ENCODE peak calls at places on chromosomes 7 and 10, in four cellular contexts. U, Y, R and D are unnamed samples.

GRCh38 chr7:50309130-50309478 is 4.6 kb downstream of the IKZF1 start:
- DNase-seq in U (no peak), Y (no peak), R (no peak), D (no peak)

GRCh38 chr7:149715476-149715875 is 57.9 kb downstream of the ZNF467 start:
- DNase-seq in U (no peak), Y (no peak), R (no peak), D (no peak)

GRCh38 chr7:156751319-156751718 is 110.7 kb downstream of the RNF32 start:
- DNase-seq in U (no peak), Y (peak), R (no peak), D (peak)

GRCh38 chr10:78589687-78590086 is 479.1 kb upstream of the ZMIZ1 start:
- DNase-seq in U (no peak), Y (no peak), R (no peak), D (no peak)

GRCh38 chr10:129941199-129942018 is 22.7 kb downstream of the EBF3 start:
- DNase-seq in U (no peak), Y (no peak), R (no peak), D (no peak)

GRCh38 chr10:72832701-72833100 is 60.8 kb upstream of the OIT3 start:
- DNase-seq in U (no peak), Y (peak), R (no peak), D (no peak)

GRCh38 chr10:90179696-90180407 is 478.5 kb downstream of the KIF20B start:
- DNase-seq in U (no peak), Y (peak), R (no peak), D (peak)

GRCh38 chr10:17106991-17107390 is 22.6 kb downstream of the CUBN start:
- DNase-seq in U (no peak), Y (no peak), R (no peak), D (no peak)

GRCh38 chr7:103540986-103541385 is 95.0 kb upstream of the SLC26A5 start:
- DNase-seq in U (no peak), Y (no peak), R (peak), D (no peak)

GRCh38 chr7:48035301-48035966 is at the start of gene C7orf57:
- DNase-seq in U (peak), Y (peak), R (peak), D (peak)

GRCh38 chr10:80468806-80469421 is 14.8 kb downstream of the TSPAN14 start:
- DNase-seq in U (no peak), Y (no peak), R (no peak), D (no peak)

GRCh38 chr10:96998329-96998888 is 166.3 kb downstream of the LCOR start:
- DNase-seq in U (no peak), Y (peak), R (peak), D (peak)

GRCh38 chr7:95493247-95493646 is 7.5 kb downstream of the ASB4 start:
- DNase-seq in U (no peak), Y (peak), R (no peak), D (no peak)

GRCh38 chr10:6202098-6202683 is 541 bp upstream of the PFKFB3 start:
- DNase-seq in U (no peak), Y (no peak), R (no peak), D (no peak)

GRCh38 chr10:124737221-124737620 is 7.0 kb downstream of the FAM53B start:
- DNase-seq in U (no peak), Y (no peak), R (no peak), D (no peak)

GRCh38 chr10:47237316-47238260 is 62.4 kb upstream of the GDF10 start:
- DNase-seq in U (no peak), Y (no peak), R (no peak), D (no peak)

GRCh38 chr10:60147576-60148265 is 241.4 kb upstream of the CCDC6 start:
- DNase-seq in U (no peak), Y (no peak), R (no peak), D (no peak)

GRCh38 chr7:27141591-27142561 is 1.6 kb downstream of the HOXA5 start:
- DNase-seq in U (no peak), Y (peak), R (no peak), D (no peak)

GRCh38 chr7:434891-435486 is 84.7 kb downstream of the PDGFA start:
- DNase-seq in U (no peak), Y (no peak), R (no peak), D (no peak)

GRCh38 chr10:121469797-121470606 is 128.2 kb downstream of the FGFR2 start:
- DNase-seq in U (no peak), Y (no peak), R (no peak), D (no peak)

GRCh38 chr10:58625070-58625469 is 112.4 kb downstream of the BICC1 start:
- DNase-seq in U (no peak), Y (peak), R (no peak), D (no peak)

GRCh38 chr10:119333146-119333792 is 125.9 kb downstream of the GRK5 start:
- DNase-seq in U (peak), Y (peak), R (no peak), D (no peak)

GRCh38 chr7:17779381-17779780 is 160.9 kb downstream of the SNX13 start:
- DNase-seq in U (no peak), Y (no peak), R (no peak), D (no peak)

GRCh38 chr7:46960974-46961373 is 620.9 kb downstream of the TNS3 start:
- DNase-seq in U (no peak), Y (no peak), R (no peak), D (no peak)

GRCh38 chr10:91880310-91880709 is 29.0 kb downstream of the FGFBP3 start:
- DNase-seq in U (no peak), Y (no peak), R (no peak), D (no peak)
- TF ChIP-seq CTCF in U (no peak), Y (no peak), R (no peak), D (no peak)

GRCh38 chr10:132400547-132401151 is 3.6 kb downstream of the PWWP2B start:
- DNase-seq in U (no peak), Y (no peak), R (peak), D (no peak)

GRCh38 chr10:132397671-132398565 is 918 bp downstream of the PWWP2B start:
- DNase-seq in U (peak), Y (peak), R (peak), D (no peak)

GRCh38 chr10:132398566-132398991 is 1.6 kb downstream of the PWWP2B start:
- DNase-seq in U (no peak), Y (no peak), R (peak), D (no peak)

GRCh38 chr10:132400041-132400546 is 3.1 kb downstream of the PWWP2B start:
- DNase-seq in U (peak), Y (no peak), R (peak), D (no peak)

GRCh38 chr10:132399117-132400035 is 2.4 kb downstream of the PWWP2B start:
- DNase-seq in U (no peak), Y (no peak), R (peak), D (no peak)
- H3K4me3 ChIP-seq in U (no peak), Y (no peak), R (no peak), D (no peak)

GRCh38 chr10:50361946-50362345 is 110.6 kb upstream of the ASAH2 start:
- DNase-seq in U (peak), Y (no peak), R (no peak), D (no peak)

GRCh38 chr10:50358411-50358810 is 107.1 kb upstream of the ASAH2 start:
- DNase-seq in U (no peak), Y (no peak), R (no peak), D (no peak)

GRCh38 chr10:50360486-50360885 is 109.2 kb upstream of the ASAH2 start:
- DNase-seq in U (no peak), Y (peak), R (no peak), D (no peak)

GRCh38 chr10:50358925-50359687 is 107.8 kb upstream of the ASAH2 start:
- DNase-seq in U (no peak), Y (peak), R (no peak), D (no peak)

DNA sequence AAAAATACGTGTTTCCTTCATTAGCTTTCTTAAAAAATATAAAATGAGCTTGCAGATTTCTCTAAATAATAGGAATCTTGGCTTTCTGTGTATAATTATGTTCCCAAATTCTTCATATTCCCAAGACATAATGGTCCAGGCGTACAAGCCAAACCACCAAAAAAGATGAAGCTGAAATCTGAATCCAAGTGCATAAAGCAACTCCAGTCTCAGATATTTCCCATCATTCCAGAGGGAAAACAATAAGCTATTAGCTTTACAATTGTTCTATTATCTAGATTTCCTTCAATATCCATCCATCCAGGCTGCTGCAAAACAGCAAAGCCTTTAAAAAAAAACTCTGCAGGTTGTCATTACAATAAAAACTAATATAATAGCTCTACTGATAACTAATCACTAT is 108.8 kb upstream of the ASAH2 start:
- DNase-seq in U (no peak), Y (no peak), R (no peak), D (no peak)
- TF ChIP-seq CTCF in U (no peak), Y (no peak), R (no peak), D (no peak)

GRCh38 chr10:101968910-101969321 is 87.1 kb downstream of the ARMH3 start:
- DNase-seq in U (no peak), Y (no peak), R (no peak), D (no peak)
- H3K4me3 ChIP-seq in U (peak), Y (no peak), R (no peak), D (no peak)

DNA sequence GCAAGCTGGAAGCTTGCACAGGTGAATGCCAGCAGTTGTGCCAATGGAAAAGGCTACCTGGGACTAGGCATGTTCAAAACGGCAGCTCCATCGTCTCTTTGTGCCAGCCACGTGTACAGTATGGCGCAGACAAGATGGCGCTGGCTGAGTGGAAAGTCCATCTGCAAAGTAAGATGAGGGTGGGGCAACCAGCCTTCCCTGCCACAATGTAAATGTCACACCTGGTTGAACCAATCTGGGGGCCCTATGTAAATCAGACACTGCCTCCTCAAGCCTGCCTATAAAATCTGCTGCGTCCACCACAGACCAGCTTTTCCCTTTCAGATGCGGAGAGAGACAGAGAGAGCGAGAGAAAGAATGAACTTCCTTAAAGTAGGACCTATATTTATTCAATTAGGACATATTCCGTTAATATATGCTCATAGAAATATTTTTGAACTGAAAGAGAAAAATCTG is 18.5 kb upstream of the C7orf33 start:
- DNase-seq in U (no peak), Y (no peak), R (no peak), D (no peak)
- TF ChIP-seq CTCF in U (no peak), Y (no peak), R (no peak), D (no peak)